ENCODE peak calls at places on chromosomes 11 and 22, in nine cellular contexts. Y is H1, O is sigmoid colon, J is suprapubic skin, I is HepG2, N is transverse colon, V is SK-N-SH, M is ovary, G is tibial nerve. C is an unnamed sample.

GRCh38 chr11:27904358-27905055 is 203.4 kb downstream of the KIF18A start:
- DNase-seq in Y (no peak), O (no peak), J (no peak), I (no peak), N (no peak), V (no peak), M (no peak), G (no peak), C (no peak)

GRCh38 chr11:119175493-119176077 is 7.1 kb downstream of the NLRX1 start:
- DNase-seq in Y (no peak), O (no peak), J (no peak), I (no peak), N (no peak), V (peak), M (no peak), G (no peak), C (no peak)

GRCh38 chr11:85299247-85299646 is 327.9 kb downstream of the DLG2 start:
- DNase-seq in Y (no peak), O (no peak), J (no peak), I (no peak), N (no peak), V (no peak), M (no peak), G (no peak), C (no peak)

GRCh38 chr11:62614275-62614674 is 1.2 kb downstream of the ROM1 start:
- DNase-seq in Y (no peak), O (no peak), J (no peak), I (peak), N (no peak), V (no peak), M (no peak), G (no peak), C (peak)

GRCh38 chr11:86745571-86745970 is 54.8 kb upstream of the PRSS23 start:
- DNase-seq in Y (no peak), O (no peak), J (no peak), I (no peak), N (no peak), V (no peak), M (no peak), G (no peak), C (no peak)

GRCh38 chr11:19419813-19420212 is 179.1 kb upstream of the E2F8 start:
- DNase-seq in Y (no peak), O (no peak), J (no peak), I (no peak), N (no peak), V (no peak), M (no peak), G (peak), C (no peak)

GRCh38 chr11:1041936-1042608 is 5.6 kb upstream of the MUC6 start:
- DNase-seq in Y (no peak), O (peak), J (peak), I (peak), N (peak), V (peak), M (no peak), G (no peak), C (peak)

GRCh38 chr11:95831198-95831883 is 41.0 kb downstream of the CEP57 start:
- DNase-seq in Y (no peak), O (no peak), J (no peak), I (no peak), N (no peak), V (no peak), M (no peak), G (no peak), C (no peak)

GRCh38 chr11:78290293-78291176 is 101.8 kb downstream of the USP35 start:
- DNase-seq in Y (no peak), O (no peak), J (no peak), I (peak), N (no peak), V (no peak), M (no peak), G (peak), C (peak)

GRCh38 chr22:49937758-49938564 is 19.5 kb downstream of the CRELD2 start:
- DNase-seq in Y (no peak), O (no peak), J (no peak), I (peak), N (no peak), V (no peak), M (no peak), G (no peak), C (peak)

GRCh38 chr22:46732041-46732379 is 6.0 kb downstream of the CERK start:
- DNase-seq in Y (no peak), O (no peak), J (no peak), I (no peak), N (no peak), V (no peak), M (no peak), G (no peak), C (no peak)

GRCh38 chr22:46052331-46052771 is 75.4 kb upstream of the WNT7B start:
- DNase-seq in Y (no peak), O (peak), J (peak), I (no peak), N (peak), V (no peak), M (peak), G (no peak), C (peak)

GRCh38 chr22:17366830-17367229 is 2.4 kb upstream of the CECR2 start:
- DNase-seq in Y (peak), O (peak), J (no peak), I (no peak), N (peak), V (peak), M (peak), G (no peak), C (no peak)

GRCh38 chr22:37932821-37933578 is 20.4 kb downstream of the C22orf23 start:
- DNase-seq in Y (no peak), O (peak), J (no peak), I (no peak), N (no peak), V (no peak), M (peak), G (no peak), C (peak)

GRCh38 chr11:83545494-83545893 is 259.3 kb upstream of the CCDC90B start:
- DNase-seq in Y (no peak), O (no peak), J (no peak), I (no peak), N (no peak), V (no peak), M (no peak), G (no peak), C (no peak)

GRCh38 chr11:9293646-9294045 is 20.7 kb downstream of the TMEM41B start:
- DNase-seq in Y (peak), O (no peak), J (no peak), I (no peak), N (no peak), V (no peak), M (no peak), G (no peak), C (no peak)

GRCh38 chr22:37896181-37896592 is 9.9 kb upstream of the MICALL1 start:
- DNase-seq in Y (no peak), O (no peak), J (no peak), I (peak), N (peak), V (no peak), M (no peak), G (no peak), C (peak)

GRCh38 chr11:31870609-31871309 is 59.6 kb upstream of the PAX6 start:
- DNase-seq in Y (peak), O (no peak), J (no peak), I (peak), N (peak), V (peak), M (no peak), G (peak), C (peak)

GRCh38 chr11:96229354-96229973 is 113.5 kb downstream of the MAML2 start:
- DNase-seq in Y (no peak), O (no peak), J (no peak), I (no peak), N (no peak), V (no peak), M (no peak), G (no peak), C (no peak)

GRCh38 chr22:42895087-42895486 is 38.0 kb upstream of the ARFGAP3 start:
- DNase-seq in Y (no peak), O (no peak), J (no peak), I (no peak), N (no peak), V (no peak), M (no peak), G (no peak), C (no peak)

GRCh38 chr11:74417379-74417804 is 19.2 kb upstream of the PGM2L1 start:
- DNase-seq in Y (no peak), O (no peak), J (no peak), I (no peak), N (no peak), V (no peak), M (no peak), G (no peak), C (no peak)

GRCh38 chr11:120239713-120240640 is at the start of gene POU2F3:
- DNase-seq in Y (peak), O (no peak), J (no peak), I (no peak), N (no peak), V (peak), M (no peak), G (no peak), C (peak)

GRCh38 chr11:116413861-116414260 is 358.9 kb downstream of the BUD13 start:
- DNase-seq in Y (no peak), O (no peak), J (no peak), I (peak), N (no peak), V (no peak), M (no peak), G (no peak), C (no peak)

GRCh38 chr11:78542007-78542406 is 32.7 kb downstream of the NARS2 start:
- DNase-seq in Y (no peak), O (no peak), J (no peak), I (no peak), N (no peak), V (no peak), M (no peak), G (no peak), C (no peak)

GRCh38 chr11:19920982-19921381 is 208.3 kb downstream of the NAV2 start:
- DNase-seq in Y (no peak), O (no peak), J (no peak), I (no peak), N (no peak), V (no peak), M (no peak), G (no peak), C (no peak)

GRCh38 chr11:76030286-76030685 is 176.0 kb downstream of the WNT11 start:
- DNase-seq in Y (no peak), O (no peak), J (no peak), I (peak), N (no peak), V (no peak), M (no peak), G (no peak), C (no peak)

DNA sequence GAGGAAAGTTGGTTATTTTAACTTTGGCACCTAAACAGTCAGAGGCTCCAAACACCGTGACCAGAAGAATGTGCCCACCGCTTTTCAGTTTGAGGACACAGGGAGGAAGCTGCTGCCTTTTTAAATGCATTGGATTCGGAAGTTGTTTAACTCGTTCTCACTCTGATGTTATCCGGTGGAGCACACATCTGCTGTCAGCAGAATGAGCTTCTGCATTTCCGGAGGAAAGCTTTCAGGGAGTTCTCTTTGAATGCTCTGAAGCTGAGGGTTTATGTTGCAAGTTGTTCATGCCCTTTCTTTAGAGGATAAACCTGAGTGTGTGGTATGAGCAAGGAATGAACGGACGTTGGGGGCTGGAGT is 64.1 kb downstream of the PPFIBP2 start:
- DNase-seq in Y (no peak), O (no peak), J (no peak), I (no peak), N (no peak), V (peak), M (no peak), G (no peak), C (no peak)
- H3K4me3 ChIP-seq in Y (no peak), O (peak), J (peak), I (no peak), N (peak), V (peak), M (peak), G (peak), C (peak)

GRCh38 chr11:46277313-46277622 is 194 bp upstream of the CREB3L1 start:
- DNase-seq in Y (no peak), O (peak), J (no peak), I (no peak), N (no peak), V (no peak), M (peak), G (peak), C (no peak)

GRCh38 chr11:46273511-46274205 is 3.8 kb upstream of the CREB3L1 start:
- DNase-seq in Y (no peak), O (no peak), J (no peak), I (peak), N (peak), V (no peak), M (no peak), G (no peak), C (peak)

GRCh38 chr11:46277623-46278386 is at the start of gene CREB3L1:
- DNase-seq in Y (peak), O (peak), J (no peak), I (no peak), N (peak), V (peak), M (peak), G (no peak), C (peak)

GRCh38 chr11:46278387-46279173 is 1.1 kb downstream of the CREB3L1 start:
- DNase-seq in Y (peak), O (peak), J (no peak), I (no peak), N (peak), V (peak), M (peak), G (no peak), C (peak)

GRCh38 chr11:46275964-46276641 is 1.4 kb upstream of the CREB3L1 start:
- DNase-seq in Y (no peak), O (no peak), J (no peak), I (peak), N (peak), V (no peak), M (peak), G (no peak), C (peak)
- TF ChIP-seq EP300 in Y (no peak), O (no peak), J (no peak), I (no peak), N (no peak), V (no peak), M (no peak), G (no peak), C (no peak)

GRCh38 chr11:101475699-101476098 is 108.1 kb downstream of the TRPC6 start:
- DNase-seq in Y (no peak), O (no peak), J (no peak), I (no peak), N (no peak), V (no peak), M (no peak), G (no peak), C (no peak)
- H3K4me3 ChIP-seq in Y (no peak), O (no peak), J (no peak), I (no peak), N (no peak), V (no peak), M (no peak), G (no peak), C (no peak)

DNA sequence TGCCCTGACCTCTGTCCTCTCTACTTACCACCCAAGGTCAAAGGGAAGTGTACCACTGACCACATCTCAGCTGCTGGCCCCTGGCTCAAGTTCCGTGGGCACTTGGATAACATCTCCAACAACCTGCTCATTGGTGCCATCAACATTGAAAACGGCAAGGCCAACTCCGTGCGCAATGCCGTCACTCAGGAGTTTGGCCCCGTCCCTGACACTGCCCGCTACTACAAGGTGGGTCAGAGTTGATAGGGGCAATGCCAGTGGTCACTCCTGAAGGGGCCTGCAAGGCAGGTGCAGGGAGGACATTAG is 18.1 kb downstream of the POLR3H start:
- DNase-seq in Y (no peak), O (no peak), J (no peak), I (no peak), N (no peak), V (no peak), M (no peak), G (no peak), C (no peak)
- TF ChIP-seq EP300 in Y (no peak), O (no peak), J (no peak), I (no peak), N (no peak), V (no peak), M (no peak), G (no peak), C (no peak)

GRCh38 chr22:19884954-19885751 is 30.5 kb upstream of the GNB1L start:
- DNase-seq in Y (no peak), O (peak), J (peak), I (no peak), N (no peak), V (no peak), M (no peak), G (no peak), C (no peak)

GRCh38 chr22:19885841-19886592 is 31.3 kb upstream of the GNB1L start:
- DNase-seq in Y (no peak), O (peak), J (peak), I (no peak), N (no peak), V (no peak), M (no peak), G (no peak), C (no peak)

GRCh38 chr22:19886605-19887250 is 32.1 kb upstream of the GNB1L start:
- DNase-seq in Y (no peak), O (no peak), J (peak), I (no peak), N (no peak), V (no peak), M (no peak), G (no peak), C (no peak)

GRCh38 chr22:19882446-19883381 is 28.0 kb upstream of the GNB1L start:
- DNase-seq in Y (peak), O (peak), J (peak), I (no peak), N (no peak), V (peak), M (no peak), G (no peak), C (no peak)

GRCh38 chr22:19884161-19884953 is 29.7 kb upstream of the GNB1L start:
- DNase-seq in Y (no peak), O (peak), J (peak), I (no peak), N (no peak), V (peak), M (no peak), G (no peak), C (no peak)
- H3K4me3 ChIP-seq in Y (no peak), O (no peak), J (no peak), I (no peak), N (no peak), V (no peak), M (no peak), G (no peak), C (no peak)

DNA sequence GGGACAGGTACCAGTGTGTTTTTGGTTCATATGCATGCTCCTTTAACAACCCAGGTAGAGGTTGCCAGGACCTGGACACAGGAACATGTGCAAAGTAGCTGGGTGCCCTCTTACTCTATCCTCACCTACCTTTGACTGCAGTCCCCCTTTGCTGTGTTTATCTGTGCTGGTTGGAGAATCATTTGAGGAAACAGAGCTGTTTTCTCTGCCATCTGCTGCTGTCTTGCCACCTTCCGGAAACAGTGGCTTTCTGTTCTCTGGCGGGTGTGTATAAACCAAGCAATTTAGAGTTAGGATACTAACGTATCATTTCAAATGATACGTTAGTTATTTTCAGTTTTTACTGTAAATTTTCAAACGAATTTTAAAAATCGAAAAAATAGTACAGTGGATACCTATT is 171.9 kb upstream of the TTC12 start:
- DNase-seq in Y (no peak), O (no peak), J (no peak), I (no peak), N (no peak), V (no peak), M (no peak), G (no peak), C (no peak)
- TF ChIP-seq EP300 in Y (no peak), O (no peak), J (no peak), I (no peak), N (no peak), V (no peak), M (no peak), G (no peak), C (no peak)

GRCh38 chr22:19619144-19620009 is 94.9 kb upstream of the SEPTIN5 start:
- DNase-seq in Y (no peak), O (no peak), J (no peak), I (no peak), N (no peak), V (no peak), M (no peak), G (no peak), C (no peak)

GRCh38 chr22:19615001-19615461 is 90.8 kb upstream of the CLDN5 start:
- DNase-seq in Y (no peak), O (no peak), J (no peak), I (no peak), N (no peak), V (no peak), M (no peak), G (no peak), C (no peak)

GRCh38 chr22:19614546-19614884 is 90.3 kb upstream of the CLDN5 start:
- DNase-seq in Y (no peak), O (no peak), J (no peak), I (no peak), N (no peak), V (no peak), M (no peak), G (no peak), C (no peak)

GRCh38 chr22:19612866-19613572 is 88.8 kb upstream of the CLDN5 start:
- DNase-seq in Y (no peak), O (no peak), J (no peak), I (no peak), N (no peak), V (no peak), M (no peak), G (no peak), C (no peak)

DNA sequence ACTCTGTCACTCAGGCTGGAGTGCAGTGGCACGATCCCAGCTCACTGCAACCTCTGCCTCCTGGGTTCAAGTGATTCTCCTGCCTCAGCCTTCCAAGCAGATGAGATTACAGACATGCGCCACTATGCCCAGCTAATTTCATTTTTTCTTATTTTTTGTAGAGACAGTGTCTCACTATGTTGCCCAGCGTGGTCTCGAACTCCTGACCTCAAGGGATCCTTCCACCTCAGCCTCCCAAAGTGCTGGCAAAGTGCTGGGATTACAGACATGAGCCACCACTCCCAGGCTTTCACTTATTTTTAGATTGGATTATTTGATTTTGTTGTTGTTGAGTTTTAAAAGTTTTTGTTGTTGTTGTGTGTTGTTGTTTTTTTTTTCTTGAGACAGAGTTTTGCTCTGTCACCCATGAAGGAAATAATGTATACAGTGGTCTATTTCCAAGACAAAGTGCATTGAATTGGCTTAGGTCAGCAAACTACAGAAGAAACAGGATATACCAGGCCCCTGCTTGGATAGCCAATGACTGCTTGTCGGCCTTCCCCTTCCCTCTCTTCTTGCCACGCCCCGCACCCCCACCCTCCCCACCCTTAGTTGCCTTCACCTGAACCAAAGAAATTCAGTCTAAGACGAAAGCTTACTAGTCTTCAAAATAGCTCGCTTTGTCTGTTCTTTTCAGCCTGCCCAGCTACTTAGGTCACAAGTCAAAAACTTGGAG is 91.8 kb upstream of the CLDN5 start:
- DNase-seq in Y (no peak), O (no peak), J (no peak), I (no peak), N (no peak), V (no peak), M (no peak), G (no peak), C (no peak)
- H3K4me3 ChIP-seq in Y (no peak), O (no peak), J (no peak), I (no peak), N (no peak), V (no peak), M (no peak), G (no peak), C (no peak)

DNA sequence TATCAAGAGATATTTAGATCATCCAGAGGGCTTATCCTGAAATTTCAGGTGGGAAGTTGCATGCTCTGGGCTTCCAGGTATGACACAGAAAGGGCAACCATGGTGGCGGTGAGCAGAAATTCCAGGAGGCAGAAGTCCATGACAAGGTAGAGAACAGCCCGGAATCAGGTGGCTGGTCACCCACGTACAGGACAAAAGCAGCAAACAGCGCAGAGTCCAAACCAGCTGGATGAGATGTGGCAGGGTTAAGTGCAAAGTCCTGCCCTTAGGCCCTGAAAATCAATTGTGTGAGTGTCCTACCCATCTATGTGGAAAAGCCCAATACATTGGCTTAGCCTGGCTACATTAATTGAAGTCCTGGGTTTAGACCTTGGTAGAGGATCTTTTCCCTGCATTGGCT is 11.6 kb downstream of the PPFIBP2 start:
- DNase-seq in Y (no peak), O (no peak), J (no peak), I (peak), N (no peak), V (no peak), M (no peak), G (no peak), C (no peak)
- TF ChIP-seq EP300 in Y (no peak), O (no peak), J (no peak), I (no peak), N (no peak), V (no peak), M (no peak), G (no peak), C (no peak)